ENCODE peak calls at places on chromosomes 6 and 20, in four cellular contexts. Z is Panc1, R is GM23338, K is HepG2. U is an unnamed sample.

GRCh38 chr6:586553-586952 is 70.3 kb downstream of the HUS1B start:
- DNase-seq in Z (peak; percentile 2), R (no peak), K (no peak), U (no peak)

GRCh38 chr6:33380272-33380981 is 11.2 kb upstream of the KIFC1 start:
- DNase-seq in Z (no peak), R (no peak), K (no peak), U (no peak)

GRCh38 chr6:21149460-21149859 is 444.1 kb upstream of the SOX4 start:
- DNase-seq in Z (no peak), R (no peak), K (no peak), U (no peak)

GRCh38 chr20:50292324-50293243 is 102.0 kb downstream of the CEBPB start:
- DNase-seq in Z (no peak), R (peak; percentile 48), K (peak; percentile 97), U (no peak)

GRCh38 chr6:21846541-21847451 is 253.2 kb downstream of the SOX4 start:
- DNase-seq in Z (no peak), R (peak; percentile 69), K (peak; percentile 25), U (peak; percentile 7)

GRCh38 chr6:53322188-53323029 is 26.3 kb downstream of the ELOVL5 start:
- DNase-seq in Z (no peak), R (no peak), K (no peak), U (peak; percentile 53)

GRCh38 chr6:73610444-73611275 is 43.1 kb downstream of the SLC17A5 start:
- DNase-seq in Z (peak; percentile 63), R (peak; percentile 60), K (peak; percentile 52), U (no peak)

GRCh38 chr20:4451487-4451886 is 270.2 kb upstream of the PRND start:
- DNase-seq in Z (no peak), R (no peak), K (no peak), U (no peak)

GRCh38 chr6:36756761-36757160 is 59.1 kb downstream of the RAB44 start:
- DNase-seq in Z (no peak), R (no peak), K (no peak), U (no peak)

GRCh38 chr6:110048221-110048875 is 70.2 kb downstream of the GPR6 start:
- DNase-seq in Z (no peak), R (no peak), K (no peak), U (no peak)

DNA sequence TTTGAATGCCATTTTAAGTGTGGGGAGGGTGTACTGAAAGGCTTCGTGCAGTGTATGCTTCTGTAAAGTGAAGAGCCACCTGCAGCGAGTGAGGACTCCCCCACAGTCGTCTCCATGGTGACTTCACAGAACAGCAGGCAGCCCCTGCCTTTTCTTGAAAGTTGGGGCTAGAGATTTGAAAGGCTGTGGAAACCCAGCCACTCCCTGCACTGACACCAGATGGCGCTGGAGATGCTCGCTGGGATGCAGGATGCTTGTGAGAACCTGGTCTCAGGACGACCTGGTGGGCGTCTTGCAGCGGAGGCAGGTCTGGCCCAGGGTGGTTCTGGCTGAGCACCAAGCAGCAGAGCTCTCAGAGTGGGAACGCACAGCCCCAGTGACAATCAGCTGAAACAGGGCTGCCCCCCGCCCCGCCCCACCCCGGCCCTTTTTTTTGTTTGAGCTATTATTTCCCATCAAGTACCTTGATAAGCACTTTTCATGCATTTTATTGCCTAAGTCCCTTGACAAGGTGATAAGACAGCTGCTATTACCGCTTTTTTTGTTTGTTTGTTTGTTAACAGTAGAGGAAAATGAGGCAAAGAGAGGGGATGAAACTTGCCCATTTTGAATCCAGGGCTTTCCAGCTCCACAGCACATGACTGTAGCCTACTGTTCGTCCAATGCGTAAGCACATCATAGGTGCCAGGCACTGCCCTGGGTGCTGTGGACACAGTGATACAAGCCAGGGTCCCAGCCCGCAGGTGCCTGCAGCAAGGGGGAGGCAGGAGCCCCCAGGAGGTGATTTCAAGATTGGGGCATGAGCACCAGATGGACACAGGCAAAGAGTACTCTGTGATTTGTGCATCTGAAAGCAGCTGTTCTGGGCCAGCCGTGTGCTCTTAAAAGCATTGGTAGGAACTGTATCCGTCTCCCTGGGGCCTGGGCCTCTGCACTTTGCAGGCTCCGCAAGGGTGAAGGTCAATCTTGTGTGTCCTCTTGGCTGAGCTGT is 150.1 kb downstream of the SYCP2 start:
- DNase-seq in Z (peak; percentile 48), R (peak; percentile 89), K (peak; percentile 55), U (peak; percentile 23)
- TF ChIP-seq CTCF in Z (peak; percentile 97), R (peak; percentile 85), K (peak; percentile 88), U (peak; percentile 98)

GRCh38 chr6:4295058-4295788 is 159.8 kb upstream of the ECI2 start:
- DNase-seq in Z (no peak), R (no peak), K (no peak), U (no peak)
- TF ChIP-seq REST in Z (no peak), R (no peak), K (no peak), U (no peak)

GRCh38 chr6:41581381-41581991 is 35.3 kb downstream of the FOXP4 start:
- DNase-seq in Z (no peak), R (no peak), K (no peak), U (no peak)
- H3K27ac ChIP-seq in Z (no peak overlapping the region), R (no peak overlapping the region), K (no peak overlapping the region), U (no peak overlapping the region)

GRCh38 chr6:11012295-11012754 is 31.8 kb downstream of the ELOVL2 start:
- DNase-seq in Z (no peak), R (no peak), K (peak; percentile 99), U (no peak)

GRCh38 chr6:11016452-11016851 is 27.7 kb downstream of the ELOVL2 start:
- DNase-seq in Z (no peak), R (no peak), K (no peak), U (no peak)

GRCh38 chr6:11011787-11012234 is 32.3 kb downstream of the ELOVL2 start:
- DNase-seq in Z (peak; percentile 55), R (peak; percentile 72), K (peak; percentile 80), U (no peak)

GRCh38 chr6:11012976-11013375 is 31.1 kb downstream of the ELOVL2 start:
- DNase-seq in Z (no peak), R (no peak), K (no peak), U (no peak)

DNA sequence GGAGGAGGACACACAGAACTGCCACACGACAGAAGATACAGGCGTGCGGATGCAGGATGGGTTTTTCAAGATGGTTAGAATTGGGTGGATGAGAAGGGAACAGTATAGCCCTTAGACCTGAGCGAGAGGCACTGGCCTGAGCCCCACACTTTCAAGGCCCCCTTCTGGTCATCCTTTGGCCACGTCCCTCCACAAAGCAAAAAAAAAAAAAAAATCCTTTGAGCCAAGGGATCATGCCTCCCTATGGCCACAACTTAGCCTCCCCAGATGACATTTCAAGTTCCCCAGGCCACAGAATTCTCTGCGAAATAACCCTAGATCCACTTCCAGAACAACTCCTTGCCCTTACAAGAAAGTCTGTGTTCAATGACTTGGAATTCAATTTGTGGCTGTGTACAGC is 30.4 kb downstream of the ELOVL2 start:
- DNase-seq in Z (no peak), R (peak; percentile 66), K (no peak), U (no peak)
- TF ChIP-seq CTCF in Z (peak; percentile 34), R (peak; percentile 30), K (no peak), U (no peak)

GRCh38 chr20:12847862-12848261 is 160.9 kb upstream of the SPTLC3 start:
- DNase-seq in Z (no peak), R (peak; percentile 50), K (peak; percentile 11), U (no peak)
- TF ChIP-seq REST in Z (no peak), R (peak; percentile 74), K (peak; percentile 30), U (peak; percentile 91)